ENCODE peak calls at places on chromosome 6, in eight cellular contexts. R is psoas muscle, V is AG04450, C is neural progenitor cell, U is ascending aorta, S is transverse colon, G is uterus, H is Peyer's patch. N is an unnamed sample.

GRCh38 chr6:79009819-79010218 is 68.2 kb downstream of the PHIP start:
- DNase-seq in R (no peak), V (no peak), C (no peak), U (no peak), S (no peak), G (no peak), H (no peak), N (no peak)

GRCh38 chr6:134464690-134465411 is 146.9 kb upstream of the SGK1 start:
- DNase-seq in R (peak), V (peak), C (no peak), U (no peak), S (no peak), G (no peak), H (no peak), N (no peak)

GRCh38 chr6:46888031-46888430 is 33.7 kb downstream of the ADGRF5 start:
- DNase-seq in R (no peak), V (no peak), C (no peak), U (no peak), S (no peak), G (no peak), H (no peak), N (no peak)

GRCh38 chr6:53244958-53245357 is 96.3 kb upstream of the GCM1 start:
- DNase-seq in R (no peak), V (no peak), C (no peak), U (no peak), S (peak), G (no peak), H (no peak), N (no peak)

GRCh38 chr6:87391334-87391733 is 16.4 kb upstream of the CFAP206 start:
- DNase-seq in R (no peak), V (no peak), C (peak), U (no peak), S (no peak), G (no peak), H (no peak), N (no peak)

GRCh38 chr6:137933696-137934095 is 66.6 kb downstream of the TNFAIP3 start:
- DNase-seq in R (peak), V (peak), C (no peak), U (peak), S (no peak), G (no peak), H (no peak), N (no peak)

GRCh38 chr6:91480397-91480796 is 893.5 kb upstream of the MAP3K7 start:
- DNase-seq in R (no peak), V (no peak), C (no peak), U (no peak), S (no peak), G (no peak), H (no peak), N (no peak)

GRCh38 chr6:7727951-7728854 is 2.3 kb downstream of the BMP6 start:
- DNase-seq in R (peak), V (no peak), C (peak), U (no peak), S (peak), G (no peak), H (no peak), N (no peak)

GRCh38 chr6:1553562-1554088 is 56.1 kb upstream of the FOXC1 start:
- DNase-seq in R (no peak), V (no peak), C (no peak), U (no peak), S (no peak), G (no peak), H (no peak), N (no peak)

GRCh38 chr6:68559052-68559451 is 76.0 kb upstream of the ADGRB3 start:
- DNase-seq in R (no peak), V (no peak), C (no peak), U (no peak), S (no peak), G (no peak), H (no peak), N (no peak)

GRCh38 chr6:82867946-82868345 is 197.7 kb downstream of the UBE3D start:
- DNase-seq in R (no peak), V (no peak), C (no peak), U (no peak), S (no peak), G (no peak), H (no peak), N (no peak)

GRCh38 chr6:141464490-141464889 is 668.2 kb upstream of the GJE1 start:
- DNase-seq in R (no peak), V (no peak), C (no peak), U (no peak), S (no peak), G (no peak), H (no peak), N (peak)

GRCh38 chr6:166584813-166585429 is 1.6 kb downstream of the RAMACL start:
- DNase-seq in R (no peak), V (no peak), C (no peak), U (no peak), S (no peak), G (no peak), H (no peak), N (no peak)

GRCh38 chr6:145025488-145025887 is 709.8 kb downstream of the EPM2A start:
- DNase-seq in R (no peak), V (no peak), C (no peak), U (no peak), S (no peak), G (no peak), H (no peak), N (no peak)

GRCh38 chr6:113352029-113352801 is 504.9 kb upstream of the MARCKS start:
- DNase-seq in R (no peak), V (no peak), C (peak), U (no peak), S (peak), G (no peak), H (no peak), N (no peak)

GRCh38 chr6:18260448-18261106 is 3.8 kb downstream of the DEK start:
- DNase-seq in R (peak), V (no peak), C (no peak), U (peak), S (no peak), G (no peak), H (no peak), N (no peak)

GRCh38 chr6:18503187-18503586 is 116.0 kb downstream of the RNF144B start:
- DNase-seq in R (no peak), V (no peak), C (no peak), U (no peak), S (no peak), G (no peak), H (no peak), N (no peak)

GRCh38 chr6:166932616-166933015 is 23.7 kb downstream of the RNASET2 start:
- DNase-seq in R (no peak), V (no peak), C (no peak), U (no peak), S (no peak), G (no peak), H (no peak), N (no peak)

GRCh38 chr6:138372711-138373463 is 4.8 kb upstream of the SMIM28 start:
- DNase-seq in R (no peak), V (no peak), C (no peak), U (no peak), S (no peak), G (no peak), H (no peak), N (no peak)

GRCh38 chr6:169070506-169071176 is 183.0 kb downstream of the THBS2 start:
- DNase-seq in R (peak), V (peak), C (no peak), U (peak), S (peak), G (peak), H (no peak), N (no peak)

GRCh38 chr6:57097596-57097995 is 7.6 kb downstream of the ZNF451 start:
- DNase-seq in R (no peak), V (no peak), C (no peak), U (no peak), S (no peak), G (no peak), H (no peak), N (no peak)

GRCh38 chr6:159075506-159076100 is 30.8 kb upstream of the TAGAP start:
- DNase-seq in R (no peak), V (no peak), C (no peak), U (peak), S (no peak), G (no peak), H (no peak), N (no peak)

GRCh38 chr6:56798163-56798562 is 155.5 kb upstream of the DST start:
- DNase-seq in R (no peak), V (no peak), C (no peak), U (no peak), S (no peak), G (no peak), H (no peak), N (no peak)

GRCh38 chr6:163883946-163884345 is 469.4 kb downstream of the QKI start:
- DNase-seq in R (no peak), V (no peak), C (no peak), U (no peak), S (no peak), G (no peak), H (no peak), N (no peak)

GRCh38 chr6:63685453-63686379 is 50.1 kb downstream of the PHF3 start:
- DNase-seq in R (no peak), V (no peak), C (no peak), U (no peak), S (no peak), G (no peak), H (no peak), N (no peak)

GRCh38 chr6:17311595-17312311 is 30.6 kb downstream of the RBM24 start:
- DNase-seq in R (peak), V (no peak), C (peak), U (no peak), S (no peak), G (no peak), H (no peak), N (no peak)

GRCh38 chr6:68658338-68658737 is 23.3 kb downstream of the ADGRB3 start:
- DNase-seq in R (no peak), V (no peak), C (no peak), U (no peak), S (no peak), G (no peak), H (no peak), N (no peak)

GRCh38 chr6:109311481-109311880 is 70.8 kb downstream of the CD164 start:
- DNase-seq in R (no peak), V (no peak), C (no peak), U (no peak), S (no peak), G (no peak), H (no peak), N (no peak)

DNA sequence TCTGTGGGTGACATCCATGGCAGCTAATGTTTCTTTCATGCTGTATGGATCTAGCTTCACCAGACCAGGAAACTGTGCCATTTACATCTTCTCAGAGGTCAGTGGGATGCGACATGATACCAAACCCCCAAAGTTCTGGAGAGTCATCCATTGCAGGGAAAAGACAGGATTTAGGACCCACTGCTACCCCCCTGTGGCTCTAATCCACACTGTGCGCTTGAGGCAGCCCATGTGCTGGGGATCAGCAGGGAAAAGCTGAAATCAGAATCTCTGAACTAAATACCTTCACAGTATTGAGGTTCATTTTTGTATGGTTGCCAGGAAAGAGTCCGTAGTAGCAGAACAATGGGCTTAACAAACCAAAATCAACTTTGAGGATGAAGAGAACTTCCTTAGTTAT is 164.4 kb downstream of the TMEM242 start:
- DNase-seq in R (no peak), V (no peak), C (peak), U (no peak), S (no peak), G (no peak), H (no peak), N (no peak)
- TF ChIP-seq CTCF in R (no peak), V (peak), C (peak), U (no peak), S (no peak), G (no peak), H (no peak), N (no peak)

DNA sequence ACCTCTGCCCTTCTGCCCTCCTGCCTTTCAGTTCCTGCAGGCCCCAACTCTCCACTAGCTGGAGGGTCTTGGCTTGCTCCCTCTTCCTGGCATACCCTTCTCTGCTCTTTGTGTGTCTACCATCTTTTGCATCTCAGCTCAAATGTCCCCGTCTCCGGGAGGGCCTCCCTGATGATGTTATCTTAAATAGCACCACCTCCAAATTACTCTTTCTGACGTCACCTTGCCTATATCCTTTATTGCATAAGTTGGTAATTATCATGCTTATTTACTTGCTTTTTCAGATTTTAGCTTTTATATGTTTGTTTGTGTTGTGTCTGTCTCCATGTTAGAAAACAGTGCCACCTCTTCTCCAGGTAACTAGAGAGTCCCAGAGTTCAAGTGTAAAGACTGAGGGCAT is 36.0 kb upstream of the FYN start:
- DNase-seq in R (no peak), V (no peak), C (no peak), U (no peak), S (no peak), G (no peak), H (no peak), N (no peak)
- H3K27ac ChIP-seq in R (no peak), V (no peak), C (no peak), U (no peak), S (no peak), G (no peak), H (no peak), N (no peak)

GRCh38 chr6:73455865-73456629 is 4.0 kb upstream of the CGAS start:
- DNase-seq in R (no peak), V (no peak), C (no peak), U (no peak), S (no peak), G (no peak), H (no peak), N (no peak)

GRCh38 chr6:73452107-73452461 is at the start of gene CGAS:
- DNase-seq in R (peak), V (no peak), C (peak), U (peak), S (peak), G (peak), H (no peak), N (peak)

GRCh38 chr6:73451166-73452106 is 661 bp downstream of the CGAS start:
- DNase-seq in R (peak), V (no peak), C (peak), U (peak), S (peak), G (peak), H (peak), N (peak)
- TF ChIP-seq CTCF in R (no peak), V (no peak), C (no peak), U (no peak), S (no peak), G (peak), H (no peak), N (no peak)

GRCh38 chr6:118704911-118705310 is 53.5 kb upstream of the CEP85L start:
- DNase-seq in R (no peak), V (no peak), C (no peak), U (no peak), S (no peak), G (no peak), H (no peak), N (no peak)
- H3K27ac ChIP-seq in R (peak), V (no peak), C (no peak), U (no peak), S (no peak), G (peak), H (no peak), N (peak)

DNA sequence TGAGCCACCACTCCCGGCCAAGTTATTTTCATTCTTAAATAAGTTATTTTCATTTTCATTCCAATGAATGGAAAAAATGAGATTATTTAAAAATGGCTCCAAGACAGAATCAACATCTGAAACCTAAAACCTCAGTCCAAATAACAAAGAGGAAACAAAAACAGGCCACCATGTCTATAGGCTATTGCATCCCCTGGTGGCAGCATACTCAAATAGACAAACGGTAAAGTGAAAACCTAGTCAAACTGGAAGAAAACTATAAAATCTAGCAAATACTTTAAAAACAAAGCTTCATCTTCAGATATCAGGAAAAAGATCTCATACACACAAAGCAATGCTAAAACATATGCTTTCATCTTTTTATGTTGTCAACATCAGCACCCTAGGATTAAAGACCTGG is 20.9 kb downstream of the IL17A start:
- DNase-seq in R (no peak), V (no peak), C (no peak), U (no peak), S (no peak), G (no peak), H (no peak), N (no peak)
- TF ChIP-seq CTCF in R (no peak), V (no peak), C (peak), U (no peak), S (no peak), G (no peak), H (no peak), N (no peak)

DNA sequence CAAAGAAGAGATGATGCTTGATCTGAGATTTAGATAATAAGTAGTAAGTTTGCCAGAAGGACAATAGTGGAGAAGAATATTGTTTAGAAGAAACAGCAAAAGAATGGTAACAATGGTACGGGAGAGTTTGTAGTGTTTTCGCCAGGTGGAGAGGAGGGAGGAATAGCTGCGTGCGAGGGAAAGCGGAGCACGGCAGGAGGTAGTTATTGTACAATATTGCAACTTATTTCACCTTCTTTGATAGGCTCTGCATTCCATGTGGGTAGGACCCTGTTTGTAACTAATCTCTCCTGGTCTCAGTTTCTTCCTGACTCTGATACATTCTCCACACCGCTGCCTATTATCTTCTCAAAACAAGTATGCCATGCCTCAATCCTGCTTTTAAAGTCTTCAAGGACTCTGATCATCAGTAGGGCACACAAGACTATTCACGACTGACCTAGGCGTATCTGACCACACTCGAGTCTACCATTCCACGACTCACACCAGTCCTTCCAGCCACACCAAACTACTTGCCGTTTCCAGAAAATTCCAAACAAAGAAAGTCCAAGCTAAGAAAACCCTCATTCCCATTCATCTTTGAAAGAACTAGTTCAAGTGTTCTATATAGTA is 1.1 kb downstream of the PPIL4 start:
- DNase-seq in R (no peak), V (no peak), C (no peak), U (no peak), S (no peak), G (no peak), H (no peak), N (no peak)
- H3K27ac ChIP-seq in R (peak), V (no peak), C (no peak), U (peak), S (peak), G (peak), H (peak), N (peak)

GRCh38 chr6:161139766-161140553 is 133.9 kb downstream of the AGPAT4 start:
- DNase-seq in R (peak), V (no peak), C (no peak), U (peak), S (peak), G (peak), H (no peak), N (no peak)
- TF ChIP-seq CTCF in R (no peak), V (no peak), C (no peak), U (peak), S (no peak), G (peak), H (no peak), N (no peak)

DNA sequence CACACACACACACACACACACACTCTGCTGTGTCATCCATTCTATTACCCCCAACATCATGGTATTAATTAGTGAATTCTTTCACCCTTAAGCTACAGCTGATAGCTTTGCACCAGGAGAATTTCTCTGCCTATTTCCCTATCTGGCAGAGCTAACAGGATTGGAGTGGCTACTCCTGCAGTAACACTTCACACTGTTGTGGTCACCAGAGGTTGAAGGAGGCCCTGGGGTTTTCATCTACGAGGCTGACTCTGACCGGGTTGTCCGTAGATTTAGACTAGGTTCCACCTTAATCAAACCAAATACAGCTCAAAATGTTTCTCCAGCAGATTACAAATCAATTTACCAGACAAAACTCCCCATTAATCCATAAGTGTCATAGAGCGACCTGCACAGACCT is 69.2 kb upstream of the RIPOR2 start:
- DNase-seq in R (no peak), V (no peak), C (no peak), U (no peak), S (no peak), G (no peak), H (no peak), N (no peak)
- H3K27ac ChIP-seq in R (no peak), V (no peak), C (no peak), U (no peak), S (no peak), G (peak), H (no peak), N (no peak)

GRCh38 chr6:14316911-14317535 is 199.5 kb downstream of the CD83 start:
- DNase-seq in R (no peak), V (no peak), C (peak), U (no peak), S (no peak), G (no peak), H (no peak), N (no peak)
- TF ChIP-seq CTCF in R (no peak), V (peak), C (peak), U (no peak), S (no peak), G (no peak), H (peak), N (peak)

GRCh38 chr6:36976509-36976908 is 9.5 kb downstream of the MTCH1 start:
- DNase-seq in R (no peak), V (no peak), C (no peak), U (no peak), S (no peak), G (no peak), H (no peak), N (no peak)
- H3K27ac ChIP-seq in R (no peak), V (no peak), C (no peak), U (no peak), S (no peak), G (no peak), H (no peak), N (no peak)